ENCODE peak calls at places on chromosomes 13 and 19, in ten cellular contexts. J is retinal pigment epithelial cell, R is AG10803, Y is NCI-H2081 treated with DMSO at 0.1 percent for 48 hours, U is HEK293T, H is RPMI8226, I is amygdala, W is left cardiac atrium, A is H1, P is NCI-H1092. V is an unnamed sample.

GRCh38 chr19:33781996-33782395 is 14.7 kb upstream of the KCTD15 start:
- DNase-seq in J (no peak), R (no peak), Y (no peak), U (no peak), H (no peak), I (no peak), W (no peak), A (no peak), P (no peak), V (no peak)

GRCh38 chr13:113962386-113962785 is 11.5 kb downstream of the C13orf46 start:
- DNase-seq in J (no peak), R (no peak), Y (no peak), U (no peak), H (no peak), I (no peak), W (peak; percentile 10), A (no peak), P (no peak), V (no peak)

GRCh38 chr19:35490364-35490763 is at the start of gene KRTDAP:
- DNase-seq in J (no peak), R (no peak), Y (no peak), U (no peak), H (no peak), I (no peak), W (no peak), A (no peak), P (no peak), V (no peak)

GRCh38 chr13:111955412-111955769 is 111.6 kb upstream of the SOX1 start:
- DNase-seq in J (no peak), R (no peak), Y (no peak), U (no peak), H (no peak), I (no peak), W (no peak), A (no peak), P (no peak), V (no peak)

GRCh38 chr19:32872391-32872790 is 2.8 kb upstream of the SLC7A9 start:
- DNase-seq in J (no peak), R (no peak), Y (no peak), U (no peak), H (no peak), I (no peak), W (no peak), A (no peak), P (no peak), V (no peak)

GRCh38 chr13:20140487-20140886 is 20.4 kb downstream of the GJA3 start:
- DNase-seq in J (no peak), R (no peak), Y (no peak), U (no peak), H (no peak), I (no peak), W (no peak), A (no peak), P (no peak), V (no peak)

GRCh38 chr13:51501592-51502205 is 48.9 kb upstream of the INTS6 start:
- DNase-seq in J (peak; percentile 29), R (peak; percentile 63), Y (no peak), U (no peak), H (no peak), I (no peak), W (no peak), A (no peak), P (no peak), V (no peak)

GRCh38 chr13:94198666-94199065 is 280.8 kb downstream of the DCT start:
- DNase-seq in J (no peak), R (no peak), Y (no peak), U (no peak), H (no peak), I (no peak), W (no peak), A (no peak), P (no peak), V (no peak)

GRCh38 chr19:48999481-49000325 is 6.0 kb downstream of the RUVBL2 start:
- DNase-seq in J (no peak), R (peak; percentile 74), Y (no peak), U (peak; percentile 72), H (peak; percentile 37), I (no peak), W (peak; percentile 58), A (peak; percentile 59), P (no peak), V (no peak)

GRCh38 chr19:46886546-46887239 is 25.9 kb downstream of the ARHGAP35 start:
- DNase-seq in J (no peak), R (peak; percentile 29), Y (no peak), U (no peak), H (no peak), I (no peak), W (no peak), A (no peak), P (no peak), V (no peak)

GRCh38 chr13:45356966-45357689 is 16.1 kb upstream of the TPT1 start:
- DNase-seq in J (no peak), R (no peak), Y (no peak), U (no peak), H (no peak), I (no peak), W (no peak), A (no peak), P (no peak), V (no peak)

GRCh38 chr19:31678421-31678820 is 329.2 kb upstream of the TSHZ3 start:
- DNase-seq in J (no peak), R (no peak), Y (no peak), U (no peak), H (no peak), I (no peak), W (no peak), A (no peak), P (no peak), V (no peak)

GRCh38 chr19:18049390-18049789 is 37.3 kb downstream of the IL12RB1 start:
- DNase-seq in J (peak; percentile 55), R (peak; percentile 60), Y (no peak), U (no peak), H (no peak), I (no peak), W (peak; percentile 97), A (no peak), P (no peak), V (no peak)

GRCh38 chr19:48296963-48297734 is 27.3 kb downstream of the ZNF114 start:
- DNase-seq in J (no peak), R (no peak), Y (no peak), U (no peak), H (no peak), I (no peak), W (no peak), A (no peak), P (no peak), V (no peak)

GRCh38 chr19:19416280-19416679 is 10.8 kb downstream of the GATAD2A start:
- DNase-seq in J (no peak), R (no peak), Y (no peak), U (no peak), H (no peak), I (no peak), W (no peak), A (no peak), P (no peak), V (no peak)

GRCh38 chr13:35164324-35164932 is 222.4 kb downstream of the NBEA start:
- DNase-seq in J (peak; percentile 7), R (peak; percentile 47), Y (peak; percentile 36), U (peak; percentile 37), H (peak; percentile 7), I (no peak), W (no peak), A (no peak), P (no peak), V (no peak)

GRCh38 chr19:46728693-46729339 is 11.9 kb upstream of the PRKD2 start:
- DNase-seq in J (no peak), R (peak; percentile 43), Y (no peak), U (peak; percentile 86), H (peak; percentile 67), I (peak; percentile 29), W (peak; percentile 84), A (no peak), P (no peak), V (no peak)

GRCh38 chr19:1451916-1452801 is 2.2 kb downstream of the APC2 start:
- DNase-seq in J (no peak), R (no peak), Y (no peak), U (no peak), H (no peak), I (peak; percentile 69), W (no peak), A (no peak), P (no peak), V (no peak)

GRCh38 chr13:94153586-94153985 is 325.9 kb downstream of the DCT start:
- DNase-seq in J (no peak), R (no peak), Y (no peak), U (no peak), H (no peak), I (no peak), W (no peak), A (no peak), P (no peak), V (no peak)

GRCh38 chr13:47796816-47797215 is 204.3 kb downstream of the SUCLA2 start:
- DNase-seq in J (no peak), R (peak; percentile 24), Y (no peak), U (no peak), H (no peak), I (no peak), W (no peak), A (no peak), P (no peak), V (no peak)

GRCh38 chr13:65966991-65967451 is 1263.1 kb downstream of the PCDH9 start:
- DNase-seq in J (no peak), R (peak; percentile 37), Y (no peak), U (peak; percentile 79), H (peak; percentile 11), I (no peak), W (no peak), A (peak; percentile 25), P (no peak), V (peak; percentile 16)

GRCh38 chr19:20423381-20424207 is 142.0 kb downstream of the ZNF737 start:
- DNase-seq in J (no peak), R (peak; percentile 68), Y (no peak), U (no peak), H (peak; percentile 57), I (no peak), W (peak; percentile 59), A (no peak), P (no peak), V (no peak)

GRCh38 chr13:100230813-100231575 is 142.1 kb downstream of the PCCA start:
- DNase-seq in J (no peak), R (no peak), Y (no peak), U (no peak), H (no peak), I (no peak), W (no peak), A (no peak), P (no peak), V (no peak)

GRCh38 chr13:114134111-114134943 is 1.9 kb upstream of the RASA3 start:
- DNase-seq in J (no peak), R (no peak), Y (no peak), U (no peak), H (no peak), I (no peak), W (peak; percentile 10), A (no peak), P (peak; percentile 35), V (no peak)

GRCh38 chr19:3538258-3538929 is 580 bp upstream of the TEKTIP1 start:
- DNase-seq in J (no peak), R (no peak), Y (no peak), U (no peak), H (no peak), I (no peak), W (no peak), A (no peak), P (no peak), V (no peak)

GRCh38 chr19:16801599-16801998 is 27.6 kb upstream of the SIN3B start:
- DNase-seq in J (peak; percentile 60), R (peak; percentile 53), Y (no peak), U (peak; percentile 61), H (no peak), I (no peak), W (no peak), A (no peak), P (no peak), V (peak; percentile 18)

GRCh38 chr13:111429064-111429558 is 108.7 kb downstream of the TEX29 start:
- DNase-seq in J (no peak), R (peak; percentile 31), Y (no peak), U (peak; percentile 49), H (peak; percentile 46), I (no peak), W (no peak), A (no peak), P (peak; percentile 48), V (peak; percentile 2)

GRCh38 chr19:16293133-16294085 is 31.2 kb upstream of the KLF2 start:
- DNase-seq in J (no peak), R (peak; percentile 97), Y (no peak), U (no peak), H (peak; percentile 38), I (no peak), W (peak; percentile 88), A (no peak), P (peak; percentile 51), V (no peak)